ENCODE peak calls at places on chromosomes 4 and X, in seven cellular contexts. I is upper lobe of left lung, M is Peyer's patch, R is transverse colon, Y is A549, T is HepG2, O is GM12878. P is an unnamed sample.

GRCh38 chrX:80550722-80551121 is 130.5 kb downstream of the TENT5D start:
- DNase-seq in Y (peak; percentile 34), R (no peak), O (no peak), T (peak; percentile 12), M (no peak), I (no peak), P (no peak)

GRCh38 chr4:27861802-27862201 is 1001.2 kb downstream of the STIM2 start:
- DNase-seq in I (no peak), R (no peak), T (no peak), O (no peak), M (no peak), Y (no peak), P (no peak)

GRCh38 chrX:13000311-13000811 is 25.5 kb downstream of the TMSB4X start:
- DNase-seq in O (peak; percentile 90), M (no peak), R (no peak), I (peak; percentile 56), Y (no peak), T (no peak), P (no peak)

GRCh38 chr4:110163327-110164070 is 34.9 kb downstream of the ELOVL6 start:
- DNase-seq in R (no peak), Y (peak; percentile 42), O (no peak), T (no peak), I (no peak), M (no peak), P (no peak)

GRCh38 chr4:82903737-82904136 is 3.2 kb downstream of the THAP9 start:
- DNase-seq in O (no peak), M (no peak), T (no peak), Y (no peak), R (no peak), I (no peak), P (no peak)

GRCh38 chrX:37896491-37896890 is 49.1 kb upstream of the DYNLT3 start:
- DNase-seq in O (no peak), I (no peak), T (no peak), M (no peak), R (no peak), Y (no peak), P (no peak)

GRCh38 chr4:106486533-106486932 is 118.0 kb upstream of the GIMD1 start:
- DNase-seq in O (no peak), M (no peak), R (no peak), T (no peak), Y (no peak), I (no peak), P (no peak)

GRCh38 chrX:17878028-17878670 is 17.1 kb upstream of the RAI2 start:
- DNase-seq in I (no peak), Y (no peak), O (no peak), M (no peak), T (no peak), R (no peak), P (no peak)

GRCh38 chr4:168361365-168362024 is 42.9 kb upstream of the DDX60 start:
- DNase-seq in I (no peak), Y (no peak), T (no peak), M (no peak), O (no peak), R (no peak), P (no peak)

GRCh38 chr4:8238061-8238511 is 31.5 kb upstream of the HTRA3 start:
- DNase-seq in T (no peak), I (no peak), O (no peak), Y (no peak), M (peak; percentile 74), R (peak; percentile 67), P (peak; percentile 28)

GRCh38 chr4:43251760-43252317 is 359.3 kb downstream of the GRXCR1 start:
- DNase-seq in I (no peak), Y (no peak), T (no peak), M (no peak), R (no peak), O (no peak), P (no peak)

GRCh38 chr4:147799986-147800555 is 68.2 kb downstream of the ARHGAP10 start:
- DNase-seq in I (no peak), O (peak; percentile 92), T (no peak), R (no peak), Y (no peak), M (no peak), P (no peak)

GRCh38 chrX:80876877-80877276 is 67.2 kb upstream of the BRWD3 start:
- DNase-seq in O (peak; percentile 1), R (no peak), I (no peak), Y (peak; percentile 45), T (peak; percentile 7), M (no peak), P (no peak)

GRCh38 chrX:66162331-66162822 is 1.7 kb upstream of the HEPH start:
- DNase-seq in I (no peak), T (no peak), M (peak; percentile 62), O (peak; percentile 7), R (peak; percentile 68), Y (no peak), P (no peak)

GRCh38 chr4:128516568-128516967 is 229.0 kb upstream of the PGRMC2 start:
- DNase-seq in T (no peak), I (no peak), M (no peak), O (peak; percentile 39), Y (no peak), R (no peak), P (no peak)

GRCh38 chrX:30751497-30751896 is 98.3 kb downstream of the GK start:
- DNase-seq in T (no peak), I (no peak), O (no peak), R (no peak), M (no peak), Y (no peak), P (no peak)

GRCh38 chr4:9765091-9765490 is 16.3 kb upstream of the DRD5 start:
- DNase-seq in T (peak; percentile 15), I (peak; percentile 28), M (peak; percentile 54), R (peak; percentile 44), O (no peak), Y (peak; percentile 6), P (no peak)

GRCh38 chr4:138063581-138063980 is 178.6 kb downstream of the SLC7A11 start:
- DNase-seq in Y (no peak), M (no peak), T (no peak), O (no peak), R (no peak), I (no peak), P (no peak)

DNA sequence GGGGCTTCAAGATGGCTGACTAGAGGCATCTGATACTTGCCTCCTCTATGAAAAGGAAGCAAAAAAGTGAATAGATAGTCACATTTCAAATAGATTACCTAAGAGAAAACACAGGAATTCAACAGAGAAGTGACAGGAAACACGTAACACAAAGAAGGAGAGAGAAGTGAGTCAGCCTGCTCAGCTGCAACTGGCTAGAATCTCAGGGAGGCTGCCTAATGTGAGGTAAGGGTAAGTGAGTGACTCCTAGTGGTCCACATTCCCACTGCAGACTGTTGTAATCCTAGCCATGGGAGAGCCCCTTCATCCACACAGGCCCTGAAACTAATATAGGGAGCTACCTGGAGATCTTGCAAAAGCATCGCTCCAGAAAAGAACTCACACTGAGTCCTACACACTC is 179.2 kb downstream of the SLC7A11 start:
- DNase-seq in M (no peak), Y (no peak), R (no peak), T (no peak), I (no peak), O (no peak), P (no peak)
- TF ChIP-seq CTCF in M (no peak), Y (no peak), R (no peak), T (no peak), I (no peak), O (no peak), P (no peak)

DNA sequence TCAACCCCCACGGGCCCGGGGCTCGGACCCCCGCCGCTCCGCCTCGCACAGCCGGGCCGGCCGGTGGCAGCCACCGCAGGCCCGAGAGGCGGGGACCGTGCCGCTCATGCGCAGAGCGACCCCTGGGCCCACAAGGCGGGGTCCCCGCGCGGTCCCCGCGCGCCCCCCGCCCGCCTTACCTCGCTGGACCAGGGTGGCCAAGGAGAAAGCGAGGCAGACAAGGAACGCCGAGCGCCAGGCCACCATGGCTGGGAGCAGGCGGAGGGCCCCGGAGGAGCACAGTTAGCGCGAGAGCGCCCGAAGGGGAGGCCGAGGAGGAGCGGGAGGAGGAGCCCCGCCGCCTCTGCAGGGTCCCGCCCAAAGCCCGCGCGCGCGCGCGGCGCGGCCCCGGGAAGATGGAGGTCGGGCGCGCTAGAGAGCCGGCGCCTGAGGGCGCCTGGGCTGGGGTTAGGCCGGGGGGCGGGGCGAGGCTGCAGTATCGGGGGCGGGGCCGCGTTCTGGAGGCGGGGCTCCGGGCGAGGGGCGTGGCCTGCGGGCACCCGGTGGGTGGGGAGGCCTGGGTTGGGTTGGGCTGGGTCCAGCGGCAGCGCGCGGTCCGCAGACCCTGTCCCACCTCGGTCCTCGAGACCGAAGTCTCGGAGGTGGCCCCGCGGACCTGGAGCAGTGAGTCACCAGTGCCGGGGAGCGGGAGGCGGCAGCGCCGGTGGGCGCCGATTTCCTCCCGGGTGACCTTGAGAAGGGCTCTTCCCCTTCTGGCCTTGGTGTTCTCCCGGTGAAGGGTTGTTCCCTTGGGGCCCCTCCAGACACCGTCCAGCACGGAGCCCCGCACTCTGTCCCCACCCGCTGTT is at the start of gene CD99L2:
- DNase-seq in T (peak; percentile 52), Y (peak; percentile 89), R (peak; percentile 93), O (no peak), M (peak; percentile 93), I (peak; percentile 90), P (peak; percentile 91)
- TF ChIP-seq POLR2A in T (peak; percentile 48), Y (peak; percentile 64), R (peak; percentile 67), O (peak; percentile 84), M (peak; percentile 21), I (no peak), P (peak; percentile 26)

DNA sequence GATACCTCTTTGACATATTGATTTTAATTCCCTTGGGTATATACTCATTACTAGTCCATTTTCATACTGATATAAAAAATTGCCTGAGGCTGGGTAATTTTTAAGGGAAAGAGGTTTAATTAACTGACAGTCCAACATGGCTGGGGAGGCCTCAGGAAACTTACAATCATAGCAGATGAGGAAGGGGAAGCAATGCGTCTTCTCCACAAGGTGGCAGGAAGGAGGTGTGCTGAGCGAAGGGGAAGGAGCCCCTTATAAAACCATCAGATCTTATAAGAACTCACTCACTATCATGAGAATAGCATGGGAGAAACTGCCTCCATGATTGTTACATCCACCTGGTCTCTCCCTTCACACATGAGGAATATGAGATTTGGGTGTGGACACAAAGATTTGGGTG is 42.4 kb downstream of the MSX1 start:
- DNase-seq in I (no peak), T (no peak), M (no peak), O (no peak), R (no peak), Y (peak; percentile 5), P (no peak)
- TF ChIP-seq CTCF in I (no peak), T (no peak), M (no peak), O (no peak), R (no peak), Y (no peak), P (no peak)

DNA sequence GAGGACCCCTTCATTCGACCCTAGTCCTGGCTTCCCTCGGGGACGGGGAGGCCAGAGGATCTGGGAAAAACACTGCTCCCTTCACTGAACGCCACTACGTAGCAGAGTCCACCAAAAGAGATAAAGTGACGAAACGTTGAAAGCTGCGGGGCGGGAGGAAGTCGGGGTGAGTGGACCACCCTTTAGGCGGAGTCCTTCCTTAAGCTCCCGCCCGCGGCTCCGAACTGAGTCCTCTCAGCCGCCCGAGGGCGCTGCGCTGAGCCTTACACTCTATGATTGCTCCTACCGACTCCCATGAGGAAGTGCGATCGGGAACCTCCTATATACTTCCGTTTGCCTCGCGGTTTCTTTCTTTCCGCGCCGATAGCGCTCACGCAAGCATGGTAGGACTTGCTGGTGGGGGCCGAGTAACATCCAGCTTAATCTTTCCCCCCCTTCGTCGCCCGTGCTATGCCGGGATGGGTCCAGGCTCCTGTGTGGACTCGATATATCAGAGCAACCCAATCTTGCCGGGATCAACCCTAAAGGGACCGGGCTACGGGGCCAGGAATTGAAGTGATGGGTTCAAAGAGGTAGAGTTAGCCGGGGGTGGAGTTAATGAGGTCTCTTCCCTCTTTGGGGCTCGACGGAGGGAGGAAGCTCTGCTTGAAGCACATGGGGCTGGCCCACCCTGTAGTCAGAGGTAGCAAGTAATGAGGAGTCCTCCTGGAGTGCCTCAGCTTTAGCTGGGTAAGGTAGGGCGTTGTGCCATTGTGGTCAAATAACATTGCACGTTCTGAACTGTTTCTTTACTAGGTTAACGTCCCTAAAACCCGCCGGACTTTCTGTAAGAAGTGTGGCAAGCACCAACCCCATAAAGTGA is at the start of gene RPL36A:
- DNase-seq in T (peak; percentile 87), I (peak; percentile 89), M (peak; percentile 85), Y (peak; percentile 94), R (peak; percentile 88), O (peak; percentile 63), P (peak; percentile 85)
- TF ChIP-seq POLR2A in T (peak; percentile 89), I (no peak), M (peak; percentile 88), Y (peak; percentile 93), R (peak; percentile 90), O (peak; percentile 98), P (peak; percentile 82)

P was measured in right lobe of liver.